ENCODE peak calls at places on chromosome X, in five cellular contexts. One of them, this sample, is unnamed.

GRCh38 chrX:142068365-142068764 is 136.7 kb downstream of the MAGEC2 start:
- DNase-seq in AG04450: no peak
- DNase-seq in suprapubic skin: no peak
- DNase-seq in CD8-positive, alpha-beta T cell: no peak
- DNase-seq in naive thymus-derived CD4-positive, alpha-beta T cell: no peak
- DNase-seq in this sample: no peak

GRCh38 chrX:110044531-110045249 is 41.8 kb downstream of the TMEM164 start:
- DNase-seq in AG04450: no peak
- DNase-seq in CD8-positive, alpha-beta T cell: no peak
- DNase-seq in suprapubic skin: no peak
- DNase-seq in naive thymus-derived CD4-positive, alpha-beta T cell: no peak
- DNase-seq in this sample: no peak

GRCh38 chrX:56130013-56130412 is 102.1 kb upstream of the KLF8 start:
- DNase-seq in naive thymus-derived CD4-positive, alpha-beta T cell: no peak
- DNase-seq in CD8-positive, alpha-beta T cell: no peak
- DNase-seq in suprapubic skin: no peak
- DNase-seq in AG04450: no peak
- DNase-seq in this sample: no peak

GRCh38 chrX:5528057-5528456 is 700.6 kb downstream of the NLGN4X start:
- DNase-seq in naive thymus-derived CD4-positive, alpha-beta T cell: no peak
- DNase-seq in suprapubic skin: no peak
- DNase-seq in AG04450: no peak
- DNase-seq in CD8-positive, alpha-beta T cell: no peak
- DNase-seq in this sample: no peak

GRCh38 chrX:137166591-137166990 is 132.8 kb upstream of the GPR101 start:
- DNase-seq in naive thymus-derived CD4-positive, alpha-beta T cell: no peak
- DNase-seq in suprapubic skin: no peak
- DNase-seq in AG04450: no peak
- DNase-seq in CD8-positive, alpha-beta T cell: no peak
- DNase-seq in this sample: no peak

GRCh38 chrX:150085881-150086280 is 147.6 kb upstream of the EOLA2 start:
- DNase-seq in AG04450: no peak
- DNase-seq in suprapubic skin: no peak
- DNase-seq in CD8-positive, alpha-beta T cell: no peak
- DNase-seq in naive thymus-derived CD4-positive, alpha-beta T cell: no peak
- DNase-seq in this sample: no peak

GRCh38 chrX:152881289-152881688 is 16.6 kb upstream of the ZNF185 start:
- DNase-seq in naive thymus-derived CD4-positive, alpha-beta T cell: no peak
- DNase-seq in AG04450: no peak
- DNase-seq in CD8-positive, alpha-beta T cell: no peak
- DNase-seq in suprapubic skin: no peak
- DNase-seq in this sample: no peak

GRCh38 chrX:115898382-115899001 is 272.1 kb upstream of the AGTR2 start:
- DNase-seq in AG04450: no peak
- DNase-seq in CD8-positive, alpha-beta T cell: no peak
- DNase-seq in suprapubic skin: peak; percentile 78
- DNase-seq in naive thymus-derived CD4-positive, alpha-beta T cell: peak; percentile 85
- DNase-seq in this sample: no peak

GRCh38 chrX:100368167-100368566 is 41.9 kb downstream of the PCDH19 start:
- DNase-seq in AG04450: no peak
- DNase-seq in suprapubic skin: no peak
- DNase-seq in CD8-positive, alpha-beta T cell: no peak
- DNase-seq in naive thymus-derived CD4-positive, alpha-beta T cell: no peak
- DNase-seq in this sample: no peak

GRCh38 chrX:123665197-123665596 is 67.7 kb downstream of the THOC2 start:
- DNase-seq in suprapubic skin: no peak
- DNase-seq in AG04450: no peak
- DNase-seq in CD8-positive, alpha-beta T cell: no peak
- DNase-seq in naive thymus-derived CD4-positive, alpha-beta T cell: no peak
- DNase-seq in this sample: no peak

GRCh38 chrX:21166302-21166982 is 207.8 kb upstream of the CNKSR2 start:
- DNase-seq in CD8-positive, alpha-beta T cell: no peak
- DNase-seq in suprapubic skin: no peak
- DNase-seq in naive thymus-derived CD4-positive, alpha-beta T cell: no peak
- DNase-seq in AG04450: no peak
- DNase-seq in this sample: no peak

DNA sequence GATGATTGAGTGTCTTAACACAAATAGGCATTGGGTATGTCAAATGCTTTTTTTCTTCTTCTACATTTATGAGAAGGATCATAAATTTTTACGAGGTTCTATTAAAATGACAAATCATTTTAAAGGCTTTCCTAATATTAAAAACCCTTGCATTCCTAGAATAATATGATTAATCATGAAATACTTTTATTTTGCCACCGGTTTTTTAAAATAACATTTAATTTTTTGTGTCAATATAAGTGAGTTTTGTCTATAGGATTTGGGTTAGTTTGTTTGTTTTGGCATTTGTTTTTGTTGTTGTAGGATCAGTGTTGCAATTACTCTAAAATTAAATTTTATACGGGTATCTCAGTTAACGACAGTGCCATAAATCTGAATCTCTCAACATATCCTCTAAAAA is 169.7 kb upstream of the STK26 start:
- DNase-seq in suprapubic skin: no peak
- DNase-seq in naive thymus-derived CD4-positive, alpha-beta T cell: no peak
- DNase-seq in AG04450: no peak
- DNase-seq in CD8-positive, alpha-beta T cell: no peak
- DNase-seq in this sample: no peak
- H3K27ac ChIP-seq in suprapubic skin: no peak overlapping the region
- H3K27ac ChIP-seq in naive thymus-derived CD4-positive, alpha-beta T cell: no peak overlapping the region
- H3K27ac ChIP-seq in AG04450: no peak overlapping the region
- H3K27ac ChIP-seq in CD8-positive, alpha-beta T cell: no peak overlapping the region
- H3K27ac ChIP-seq in this sample: no peak overlapping the region

DNA sequence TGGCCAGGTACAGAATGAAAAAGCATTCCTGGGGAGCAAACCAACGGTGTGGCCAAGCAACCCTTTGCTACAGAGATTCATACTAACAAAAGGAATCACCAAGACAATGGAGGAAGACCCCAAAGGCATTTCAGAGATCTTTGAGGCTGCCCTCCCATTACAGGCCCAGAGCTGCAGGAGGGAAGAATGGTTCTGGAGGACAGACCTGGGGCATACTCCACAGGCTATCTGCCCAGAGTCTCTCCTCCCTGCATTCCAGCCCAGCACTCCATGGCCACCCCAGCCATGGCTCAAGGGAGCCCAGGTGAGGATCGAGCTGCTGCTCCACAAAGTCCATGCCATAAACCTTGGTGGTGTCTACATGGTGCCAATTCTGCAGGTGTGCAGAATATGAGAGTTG is 81.9 kb downstream of the ATP11C start:
- DNase-seq in suprapubic skin: no peak
- DNase-seq in AG04450: no peak
- DNase-seq in CD8-positive, alpha-beta T cell: no peak
- DNase-seq in naive thymus-derived CD4-positive, alpha-beta T cell: no peak
- DNase-seq in this sample: no peak
- H3K27ac ChIP-seq in suprapubic skin: no peak overlapping the region
- H3K27ac ChIP-seq in AG04450: no peak overlapping the region
- H3K27ac ChIP-seq in CD8-positive, alpha-beta T cell: no peak overlapping the region
- H3K27ac ChIP-seq in naive thymus-derived CD4-positive, alpha-beta T cell: no peak overlapping the region
- H3K27ac ChIP-seq in this sample: no peak overlapping the region

DNA sequence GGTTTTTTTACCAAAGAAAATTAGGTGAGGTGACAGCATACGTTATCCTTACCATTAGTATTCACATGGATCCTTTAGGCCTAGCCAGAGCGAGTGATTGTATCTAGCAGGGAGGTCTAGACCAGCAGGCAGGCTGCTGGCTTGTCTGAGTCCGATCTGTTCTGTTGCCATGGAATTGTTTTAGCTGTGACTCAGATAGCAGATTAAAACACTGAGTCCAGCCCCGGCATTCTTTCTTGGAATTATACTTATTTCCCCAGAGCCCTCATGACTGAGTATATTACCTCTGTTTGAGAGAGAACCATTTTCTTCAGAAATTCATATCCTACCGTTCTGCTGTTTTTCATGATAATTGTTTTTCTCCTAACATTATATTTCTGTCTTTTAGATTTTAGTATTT is 37.4 kb downstream of the OCRL start:
- DNase-seq in suprapubic skin: no peak
- DNase-seq in AG04450: peak; percentile 42
- DNase-seq in CD8-positive, alpha-beta T cell: no peak
- DNase-seq in naive thymus-derived CD4-positive, alpha-beta T cell: no peak
- DNase-seq in this sample: no peak
- H3K27ac ChIP-seq in suprapubic skin: no peak overlapping the region
- H3K27ac ChIP-seq in AG04450: peak overlapping the region; percentile 21
- H3K27ac ChIP-seq in CD8-positive, alpha-beta T cell: no peak overlapping the region
- H3K27ac ChIP-seq in naive thymus-derived CD4-positive, alpha-beta T cell: no peak overlapping the region
- H3K27ac ChIP-seq in this sample: no peak overlapping the region

GRCh38 chrX:126063984-126064383 is 102.1 kb downstream of the DCAF12L2 start:
- DNase-seq in naive thymus-derived CD4-positive, alpha-beta T cell: no peak
- DNase-seq in AG04450: no peak
- DNase-seq in CD8-positive, alpha-beta T cell: no peak
- DNase-seq in suprapubic skin: no peak
- DNase-seq in this sample: no peak
- H3K27ac ChIP-seq in naive thymus-derived CD4-positive, alpha-beta T cell: no peak overlapping the region
- H3K27ac ChIP-seq in AG04450: no peak overlapping the region
- H3K27ac ChIP-seq in CD8-positive, alpha-beta T cell: no peak overlapping the region
- H3K27ac ChIP-seq in suprapubic skin: no peak overlapping the region
- H3K27ac ChIP-seq in this sample: no peak overlapping the region

DNA sequence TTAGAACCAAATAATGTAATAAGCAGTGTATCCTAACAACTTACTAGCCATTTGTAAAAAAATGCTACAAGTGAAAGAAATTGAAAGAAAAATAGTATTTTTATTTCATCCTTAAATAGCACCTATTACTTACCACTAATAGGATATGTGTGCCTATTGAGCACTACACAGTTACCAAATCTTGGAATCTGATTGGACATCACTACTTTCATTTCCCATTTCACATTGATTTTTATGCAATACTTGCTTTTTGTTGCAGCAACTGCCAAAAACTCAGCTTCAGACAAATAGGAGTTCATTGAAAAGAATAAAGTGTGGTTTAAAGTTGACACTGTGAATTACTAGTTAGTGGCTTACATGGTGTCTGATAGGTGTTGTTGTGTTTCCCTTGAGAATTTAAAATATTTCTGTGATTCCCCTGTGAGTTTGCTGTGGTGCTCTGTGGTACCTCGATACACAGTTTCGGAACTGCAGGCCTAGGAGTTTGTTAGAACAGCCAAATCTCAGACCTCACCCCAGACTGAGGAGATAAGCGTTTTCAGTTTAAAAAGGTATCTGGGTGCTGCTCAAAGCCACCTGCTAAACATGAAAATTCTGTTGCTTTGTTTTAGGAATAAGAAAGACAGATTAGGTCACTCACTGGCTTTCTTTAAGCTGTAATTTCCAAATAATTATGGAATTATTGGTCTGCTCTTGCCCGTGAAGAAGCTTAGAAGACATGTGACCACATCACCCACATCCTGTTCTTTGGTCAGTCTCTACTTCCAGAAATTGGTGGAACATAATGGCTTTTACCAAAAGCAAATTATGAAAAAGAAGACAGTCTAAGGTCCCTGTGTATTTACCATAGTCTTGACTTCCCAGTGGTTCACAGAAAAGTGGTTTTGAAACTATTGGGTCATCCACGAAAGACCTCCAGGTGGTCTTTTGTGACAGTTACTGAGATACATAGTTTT is 97.8 kb downstream of the SYTL5 start:
- DNase-seq in naive thymus-derived CD4-positive, alpha-beta T cell: no peak
- DNase-seq in suprapubic skin: no peak
- DNase-seq in AG04450: no peak
- DNase-seq in CD8-positive, alpha-beta T cell: no peak
- DNase-seq in this sample: no peak
- H3K27ac ChIP-seq in naive thymus-derived CD4-positive, alpha-beta T cell: no peak overlapping the region
- H3K27ac ChIP-seq in suprapubic skin: no peak overlapping the region
- H3K27ac ChIP-seq in AG04450: no peak overlapping the region
- H3K27ac ChIP-seq in CD8-positive, alpha-beta T cell: no peak overlapping the region
- H3K27ac ChIP-seq in this sample: no peak overlapping the region

This sample was measured in caudate nucleus.